ENCODE peak calls at places on chromosomes 16 and 17, in nine cellular contexts. One of them, this sample, is unnamed.

GRCh38 chr16:11633113-11633512 is 35.1 kb upstream of the SNN start:
- DNase-seq in cardiac muscle cell: no peak
- DNase-seq in PC-3: no peak
- DNase-seq in Panc1: no peak
- DNase-seq in prostate gland: no peak
- DNase-seq in fibroblast of mammary gland: no peak
- DNase-seq in dorsolateral prefrontal cortex: no peak
- DNase-seq in right lobe of liver: no peak
- DNase-seq in CD8-positive, alpha-beta T cell: no peak
- DNase-seq in this sample: no peak

GRCh38 chr16:50301626-50302471 is 35.5 kb downstream of the ADCY7 start:
- DNase-seq in fibroblast of mammary gland: peak; percentile 62
- DNase-seq in CD8-positive, alpha-beta T cell: no peak
- DNase-seq in cardiac muscle cell: no peak
- DNase-seq in prostate gland: no peak
- DNase-seq in PC-3: no peak
- DNase-seq in Panc1: no peak
- DNase-seq in dorsolateral prefrontal cortex: no peak
- DNase-seq in right lobe of liver: no peak
- DNase-seq in this sample: peak; percentile 55

GRCh38 chr17:35892091-35892637 is 12.0 kb upstream of the CCL5 start:
- DNase-seq in prostate gland: no peak
- DNase-seq in fibroblast of mammary gland: peak; percentile 16
- DNase-seq in cardiac muscle cell: no peak
- DNase-seq in right lobe of liver: no peak
- DNase-seq in CD8-positive, alpha-beta T cell: no peak
- DNase-seq in Panc1: no peak
- DNase-seq in PC-3: no peak
- DNase-seq in dorsolateral prefrontal cortex: no peak
- DNase-seq in this sample: peak; percentile 63

GRCh38 chr16:54806961-54807360 is 123.7 kb upstream of the IRX5 start:
- DNase-seq in right lobe of liver: no peak
- DNase-seq in CD8-positive, alpha-beta T cell: no peak
- DNase-seq in PC-3: no peak
- DNase-seq in Panc1: no peak
- DNase-seq in cardiac muscle cell: no peak
- DNase-seq in prostate gland: no peak
- DNase-seq in fibroblast of mammary gland: no peak
- DNase-seq in dorsolateral prefrontal cortex: no peak
- DNase-seq in this sample: no peak

GRCh38 chr17:8894673-8895578 is 27.5 kb upstream of the PIK3R6 start:
- DNase-seq in dorsolateral prefrontal cortex: peak; percentile 45
- DNase-seq in PC-3: peak; percentile 58
- DNase-seq in right lobe of liver: peak; percentile 40
- DNase-seq in prostate gland: peak; percentile 46
- DNase-seq in Panc1: no peak
- DNase-seq in cardiac muscle cell: peak; percentile 73
- DNase-seq in CD8-positive, alpha-beta T cell: no peak
- DNase-seq in fibroblast of mammary gland: peak; percentile 77
- DNase-seq in this sample: peak; percentile 81

GRCh38 chr17:35433075-35433894 is 985 bp upstream of the SLFN12 start:
- DNase-seq in cardiac muscle cell: peak; percentile 65
- DNase-seq in prostate gland: peak; percentile 72
- DNase-seq in dorsolateral prefrontal cortex: no peak
- DNase-seq in fibroblast of mammary gland: peak; percentile 99
- DNase-seq in CD8-positive, alpha-beta T cell: no peak
- DNase-seq in Panc1: peak; percentile 90
- DNase-seq in right lobe of liver: peak; percentile 56
- DNase-seq in PC-3: peak; percentile 88
- DNase-seq in this sample: peak; percentile 99

GRCh38 chr17:1561420-1562177 is 993 bp downstream of the PITPNA start:
- DNase-seq in PC-3: peak; percentile 6
- DNase-seq in Panc1: no peak
- DNase-seq in prostate gland: no peak
- DNase-seq in cardiac muscle cell: peak; percentile 70
- DNase-seq in CD8-positive, alpha-beta T cell: no peak
- DNase-seq in fibroblast of mammary gland: no peak
- DNase-seq in right lobe of liver: no peak
- DNase-seq in dorsolateral prefrontal cortex: no peak
- DNase-seq in this sample: peak; percentile 31

GRCh38 chr17:36501963-36502362 is 15.5 kb downstream of the ZNHIT3 start:
- DNase-seq in CD8-positive, alpha-beta T cell: no peak
- DNase-seq in cardiac muscle cell: no peak
- DNase-seq in dorsolateral prefrontal cortex: no peak
- DNase-seq in prostate gland: no peak
- DNase-seq in right lobe of liver: peak; percentile 25
- DNase-seq in PC-3: no peak
- DNase-seq in Panc1: no peak
- DNase-seq in fibroblast of mammary gland: no peak
- DNase-seq in this sample: no peak

GRCh38 chr16:82681592-82681991 is 54.8 kb downstream of the CDH13 start:
- DNase-seq in prostate gland: no peak
- DNase-seq in right lobe of liver: no peak
- DNase-seq in fibroblast of mammary gland: no peak
- DNase-seq in Panc1: no peak
- DNase-seq in cardiac muscle cell: peak; percentile 22
- DNase-seq in CD8-positive, alpha-beta T cell: no peak
- DNase-seq in PC-3: peak; percentile 67
- DNase-seq in dorsolateral prefrontal cortex: no peak
- DNase-seq in this sample: no peak

GRCh38 chr16:84925092-84925772 is 86.1 kb downstream of the ZDHHC7 start:
- DNase-seq in prostate gland: peak; percentile 41
- DNase-seq in right lobe of liver: peak; percentile 75
- DNase-seq in CD8-positive, alpha-beta T cell: peak; percentile 37
- DNase-seq in Panc1: peak; percentile 39
- DNase-seq in dorsolateral prefrontal cortex: no peak
- DNase-seq in PC-3: peak; percentile 55
- DNase-seq in fibroblast of mammary gland: peak; percentile 46
- DNase-seq in cardiac muscle cell: peak; percentile 60
- DNase-seq in this sample: peak; percentile 38

GRCh38 chr16:4898811-4899473 is 38.0 kb downstream of the PPL start:
- DNase-seq in CD8-positive, alpha-beta T cell: no peak
- DNase-seq in Panc1: no peak
- DNase-seq in prostate gland: no peak
- DNase-seq in dorsolateral prefrontal cortex: no peak
- DNase-seq in right lobe of liver: no peak
- DNase-seq in cardiac muscle cell: no peak
- DNase-seq in PC-3: no peak
- DNase-seq in fibroblast of mammary gland: no peak
- DNase-seq in this sample: no peak

GRCh38 chr16:20763461-20764232 is at the start of gene ACSM3:
- DNase-seq in right lobe of liver: peak; percentile 86
- DNase-seq in cardiac muscle cell: peak; percentile 61
- DNase-seq in PC-3: peak; percentile 83
- DNase-seq in Panc1: no peak
- DNase-seq in fibroblast of mammary gland: peak; percentile 81
- DNase-seq in dorsolateral prefrontal cortex: no peak
- DNase-seq in prostate gland: peak; percentile 87
- DNase-seq in CD8-positive, alpha-beta T cell: peak; percentile 37
- DNase-seq in this sample: peak; percentile 78
- H3K4me3 ChIP-seq in right lobe of liver: peak within 1 kb of the TSS; percentile 46
- H3K4me3 ChIP-seq in cardiac muscle cell: peak within 1 kb of the TSS; percentile 11
- H3K4me3 ChIP-seq in PC-3: peak within 1 kb of the TSS; percentile 63
- H3K4me3 ChIP-seq in Panc1: peak within 1 kb of the TSS; percentile 17
- H3K4me3 ChIP-seq in fibroblast of mammary gland: peak within 1 kb of the TSS; percentile 63
- H3K4me3 ChIP-seq in dorsolateral prefrontal cortex: peak within 1 kb of the TSS; percentile 28
- H3K4me3 ChIP-seq in prostate gland: peak within 1 kb of the TSS; percentile 24
- H3K4me3 ChIP-seq in CD8-positive, alpha-beta T cell: peak within 1 kb of the TSS; percentile 51
- H3K4me3 ChIP-seq in this sample: peak within 1 kb of the TSS; percentile 28

DNA sequence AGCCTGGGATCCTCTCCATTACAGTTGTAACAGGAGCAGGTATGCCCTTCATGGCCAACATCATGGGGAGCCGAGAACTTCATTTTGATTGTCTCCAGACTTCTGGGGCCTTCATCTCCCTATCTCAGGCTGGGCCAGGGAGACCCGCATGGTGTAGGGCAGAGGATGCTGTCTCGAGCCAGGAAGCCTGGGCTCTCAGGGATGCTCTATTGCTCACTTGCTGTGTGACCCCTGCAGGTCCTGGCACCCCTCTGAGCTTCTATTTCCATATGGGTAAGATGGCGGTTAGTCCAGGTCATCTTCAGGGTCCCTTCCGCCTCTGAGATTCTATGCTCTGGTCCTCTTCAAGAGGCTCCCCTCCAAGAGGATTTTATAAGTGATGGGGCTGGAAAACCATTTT is 20.6 kb upstream of the RNF135 start:
- DNase-seq in prostate gland: no peak
- DNase-seq in fibroblast of mammary gland: no peak
- DNase-seq in dorsolateral prefrontal cortex: no peak
- DNase-seq in PC-3: no peak
- DNase-seq in right lobe of liver: no peak
- DNase-seq in cardiac muscle cell: no peak
- DNase-seq in Panc1: no peak
- DNase-seq in CD8-positive, alpha-beta T cell: no peak
- DNase-seq in this sample: no peak
- TF ChIP-seq CTCF in prostate gland: no peak
- TF ChIP-seq CTCF in fibroblast of mammary gland: no peak
- TF ChIP-seq CTCF in dorsolateral prefrontal cortex: no peak
- TF ChIP-seq CTCF in PC-3: no peak
- TF ChIP-seq CTCF in right lobe of liver: no peak
- TF ChIP-seq CTCF in cardiac muscle cell: no peak
- TF ChIP-seq CTCF in Panc1: no peak
- TF ChIP-seq CTCF in CD8-positive, alpha-beta T cell: no peak
- TF ChIP-seq CTCF in this sample: no peak

GRCh38 chr17:27458524-27458908 is 2.3 kb downstream of the KSR1 start:
- DNase-seq in PC-3: no peak
- DNase-seq in cardiac muscle cell: no peak
- DNase-seq in right lobe of liver: no peak
- DNase-seq in Panc1: no peak
- DNase-seq in prostate gland: no peak
- DNase-seq in CD8-positive, alpha-beta T cell: no peak
- DNase-seq in dorsolateral prefrontal cortex: no peak
- DNase-seq in fibroblast of mammary gland: no peak
- DNase-seq in this sample: no peak

GRCh38 chr17:27459433-27459832 is 3.2 kb downstream of the KSR1 start:
- DNase-seq in cardiac muscle cell: no peak
- DNase-seq in Panc1: no peak
- DNase-seq in CD8-positive, alpha-beta T cell: no peak
- DNase-seq in prostate gland: no peak
- DNase-seq in dorsolateral prefrontal cortex: no peak
- DNase-seq in PC-3: no peak
- DNase-seq in fibroblast of mammary gland: no peak
- DNase-seq in right lobe of liver: no peak
- DNase-seq in this sample: no peak

GRCh38 chr17:27457405-27457730 is 1.1 kb downstream of the KSR1 start:
- DNase-seq in CD8-positive, alpha-beta T cell: no peak
- DNase-seq in prostate gland: no peak
- DNase-seq in Panc1: no peak
- DNase-seq in PC-3: no peak
- DNase-seq in cardiac muscle cell: no peak
- DNase-seq in fibroblast of mammary gland: no peak
- DNase-seq in dorsolateral prefrontal cortex: no peak
- DNase-seq in right lobe of liver: no peak
- DNase-seq in this sample: no peak

GRCh38 chr17:27456681-27457404 is 595 bp downstream of the KSR1 start:
- DNase-seq in CD8-positive, alpha-beta T cell: no peak
- DNase-seq in cardiac muscle cell: no peak
- DNase-seq in Panc1: no peak
- DNase-seq in fibroblast of mammary gland: no peak
- DNase-seq in PC-3: no peak
- DNase-seq in right lobe of liver: no peak
- DNase-seq in dorsolateral prefrontal cortex: no peak
- DNase-seq in prostate gland: peak; percentile 24
- DNase-seq in this sample: no peak

GRCh38 chr17:27457731-27458523 is 1.7 kb downstream of the KSR1 start:
- DNase-seq in dorsolateral prefrontal cortex: no peak
- DNase-seq in prostate gland: no peak
- DNase-seq in CD8-positive, alpha-beta T cell: no peak
- DNase-seq in cardiac muscle cell: peak; percentile 28
- DNase-seq in Panc1: no peak
- DNase-seq in fibroblast of mammary gland: no peak
- DNase-seq in PC-3: no peak
- DNase-seq in right lobe of liver: no peak
- DNase-seq in this sample: peak; percentile 36
- H3K4me3 ChIP-seq in dorsolateral prefrontal cortex: peak overlapping the region; percentile 83
- H3K4me3 ChIP-seq in prostate gland: no peak overlapping the region
- H3K4me3 ChIP-seq in CD8-positive, alpha-beta T cell: peak overlapping the region; percentile 89
- H3K4me3 ChIP-seq in cardiac muscle cell: peak overlapping the region; percentile 86
- H3K4me3 ChIP-seq in Panc1: peak overlapping the region; percentile 65
- H3K4me3 ChIP-seq in fibroblast of mammary gland: no peak overlapping the region
- H3K4me3 ChIP-seq in PC-3: peak overlapping the region; percentile 73
- H3K4me3 ChIP-seq in right lobe of liver: peak overlapping the region; percentile 77
- H3K4me3 ChIP-seq in this sample: peak overlapping the region; percentile 84

GRCh38 chr17:43363926-43364285 is 34.9 kb upstream of the ARL4D start:
- DNase-seq in prostate gland: no peak
- DNase-seq in cardiac muscle cell: no peak
- DNase-seq in PC-3: no peak
- DNase-seq in right lobe of liver: no peak
- DNase-seq in CD8-positive, alpha-beta T cell: no peak
- DNase-seq in Panc1: no peak
- DNase-seq in fibroblast of mammary gland: no peak
- DNase-seq in dorsolateral prefrontal cortex: no peak
- DNase-seq in this sample: no peak

GRCh38 chr17:43360376-43360738 is 38.4 kb upstream of the ARL4D start:
- DNase-seq in PC-3: peak; percentile 69
- DNase-seq in cardiac muscle cell: no peak
- DNase-seq in Panc1: peak; percentile 76
- DNase-seq in fibroblast of mammary gland: peak; percentile 97
- DNase-seq in CD8-positive, alpha-beta T cell: peak; percentile 48
- DNase-seq in prostate gland: peak; percentile 41
- DNase-seq in right lobe of liver: no peak
- DNase-seq in dorsolateral prefrontal cortex: peak; percentile 5
- DNase-seq in this sample: peak; percentile 94

GRCh38 chr17:43359469-43360105 is 39.2 kb upstream of the ARL4D start:
- DNase-seq in prostate gland: no peak
- DNase-seq in CD8-positive, alpha-beta T cell: no peak
- DNase-seq in right lobe of liver: no peak
- DNase-seq in PC-3: no peak
- DNase-seq in Panc1: no peak
- DNase-seq in dorsolateral prefrontal cortex: no peak
- DNase-seq in fibroblast of mammary gland: no peak
- DNase-seq in cardiac muscle cell: no peak
- DNase-seq in this sample: no peak

GRCh38 chr17:43363181-43363925 is 35.4 kb upstream of the ARL4D start:
- DNase-seq in right lobe of liver: no peak
- DNase-seq in Panc1: no peak
- DNase-seq in CD8-positive, alpha-beta T cell: no peak
- DNase-seq in cardiac muscle cell: no peak
- DNase-seq in PC-3: no peak
- DNase-seq in prostate gland: peak; percentile 8
- DNase-seq in fibroblast of mammary gland: no peak
- DNase-seq in dorsolateral prefrontal cortex: no peak
- DNase-seq in this sample: no peak

GRCh38 chr17:43360739-43361498 is 37.9 kb upstream of the ARL4D start:
- DNase-seq in cardiac muscle cell: peak; percentile 98
- DNase-seq in PC-3: peak; percentile 97
- DNase-seq in CD8-positive, alpha-beta T cell: peak; percentile 86
- DNase-seq in prostate gland: peak; percentile 90
- DNase-seq in right lobe of liver: peak; percentile 85
- DNase-seq in Panc1: peak; percentile 97
- DNase-seq in dorsolateral prefrontal cortex: peak; percentile 90
- DNase-seq in fibroblast of mammary gland: peak; percentile 100
- DNase-seq in this sample: peak; percentile 100
- TF ChIP-seq CTCF in cardiac muscle cell: no peak
- TF ChIP-seq CTCF in PC-3: no peak
- TF ChIP-seq CTCF in CD8-positive, alpha-beta T cell: no peak
- TF ChIP-seq CTCF in prostate gland: no peak
- TF ChIP-seq CTCF in right lobe of liver: peak; percentile 4
- TF ChIP-seq CTCF in Panc1: no peak
- TF ChIP-seq CTCF in dorsolateral prefrontal cortex: no peak
- TF ChIP-seq CTCF in fibroblast of mammary gland: no peak
- TF ChIP-seq CTCF in this sample: no peak

GRCh38 chr17:82875418-82875856 is 35.6 kb upstream of the ZNF750 start:
- DNase-seq in right lobe of liver: no peak
- DNase-seq in cardiac muscle cell: no peak
- DNase-seq in prostate gland: peak; percentile 82
- DNase-seq in dorsolateral prefrontal cortex: no peak
- DNase-seq in PC-3: no peak
- DNase-seq in Panc1: no peak
- DNase-seq in CD8-positive, alpha-beta T cell: no peak
- DNase-seq in fibroblast of mammary gland: no peak
- DNase-seq in this sample: no peak
- H3K4me3 ChIP-seq in right lobe of liver: no peak overlapping the region
- H3K4me3 ChIP-seq in cardiac muscle cell: no peak overlapping the region
- H3K4me3 ChIP-seq in prostate gland: no peak overlapping the region
- H3K4me3 ChIP-seq in dorsolateral prefrontal cortex: no peak overlapping the region
- H3K4me3 ChIP-seq in PC-3: no peak overlapping the region
- H3K4me3 ChIP-seq in Panc1: no peak overlapping the region
- H3K4me3 ChIP-seq in CD8-positive, alpha-beta T cell: no peak overlapping the region
- H3K4me3 ChIP-seq in fibroblast of mammary gland: no peak overlapping the region
- H3K4me3 ChIP-seq in this sample: no peak overlapping the region

This sample was measured in cardiac fibroblast.